ENCODE peak calls at places on chromosomes 2 and 18, in five cellular contexts. A is fibroblast of pulmonary artery, Z is BE2C, F is AG04449, Q is uterus. G is an unnamed sample.

GRCh38 chr2:142008135-142008744 is 122.6 kb downstream of the LRP1B start:
- DNase-seq in A (no peak), Z (no peak), F (no peak), Q (no peak), G (no peak)

GRCh38 chr2:96511851-96512250 is 6.7 kb upstream of the NEURL3 start:
- DNase-seq in A (no peak), Z (no peak), F (no peak), Q (no peak), G (no peak)

GRCh38 chr18:79366177-79367094 is 29.3 kb upstream of the NFATC1 start:
- DNase-seq in A (peak), Z (no peak), F (peak), Q (no peak), G (no peak)

GRCh38 chr2:72863046-72863445 is 24.2 kb upstream of the SPR start:
- DNase-seq in A (no peak), Z (no peak), F (no peak), Q (no peak), G (no peak)

GRCh38 chr2:1613731-1614354 is 130.5 kb downstream of the PXDN start:
- DNase-seq in A (peak), Z (no peak), F (no peak), Q (no peak), G (no peak)

GRCh38 chr18:14124689-14125088 is 7.5 kb downstream of the ZNF519 start:
- DNase-seq in A (no peak), Z (no peak), F (no peak), Q (no peak), G (no peak)

GRCh38 chr2:241601841-241602240 is 35.1 kb downstream of the THAP4 start:
- DNase-seq in A (no peak), Z (no peak), F (no peak), Q (no peak), G (no peak)

GRCh38 chr2:10531874-10532273 is 83.7 kb upstream of the ODC1 start:
- DNase-seq in A (no peak), Z (no peak), F (no peak), Q (no peak), G (no peak)

GRCh38 chr2:26691881-26692813 is at the start of gene KCNK3:
- DNase-seq in A (peak), Z (peak), F (no peak), Q (peak), G (peak)

GRCh38 chr2:6866239-6866745 is 585 bp upstream of the CMPK2 start:
- DNase-seq in A (peak), Z (peak), F (no peak), Q (peak), G (peak)

GRCh38 chr18:63477972-63478371 is 1.2 kb downstream of the SERPINB5 start:
- DNase-seq in A (peak), Z (no peak), F (no peak), Q (no peak), G (no peak)

GRCh38 chr2:196742685-196743084 is 56.8 kb downstream of the GTF3C3 start:
- DNase-seq in A (no peak), Z (no peak), F (no peak), Q (no peak), G (no peak)

GRCh38 chr2:6877402-6878305 is at the start of gene RSAD2:
- DNase-seq in A (peak), Z (no peak), F (no peak), Q (peak), G (peak)

GRCh38 chr2:123720760-123721159 is 304.3 kb upstream of the CNTNAP5 start:
- DNase-seq in A (no peak), Z (peak), F (no peak), Q (no peak), G (no peak)

GRCh38 chr18:34097312-34097711 is 127.4 kb downstream of the NOL4 start:
- DNase-seq in A (peak), Z (no peak), F (no peak), Q (no peak), G (no peak)

GRCh38 chr2:219123356-219124143 is 37.1 kb downstream of the NHEJ1 start:
- DNase-seq in A (no peak), Z (no peak), F (no peak), Q (no peak), G (no peak)

GRCh38 chr18:22267697-22268096 is 98.3 kb downstream of the GATA6 start:
- DNase-seq in A (peak), Z (no peak), F (no peak), Q (no peak), G (no peak)

GRCh38 chr18:59546164-59546563 is 151.1 kb downstream of the CCBE1 start:
- DNase-seq in A (peak), Z (no peak), F (no peak), Q (no peak), G (peak)

DNA sequence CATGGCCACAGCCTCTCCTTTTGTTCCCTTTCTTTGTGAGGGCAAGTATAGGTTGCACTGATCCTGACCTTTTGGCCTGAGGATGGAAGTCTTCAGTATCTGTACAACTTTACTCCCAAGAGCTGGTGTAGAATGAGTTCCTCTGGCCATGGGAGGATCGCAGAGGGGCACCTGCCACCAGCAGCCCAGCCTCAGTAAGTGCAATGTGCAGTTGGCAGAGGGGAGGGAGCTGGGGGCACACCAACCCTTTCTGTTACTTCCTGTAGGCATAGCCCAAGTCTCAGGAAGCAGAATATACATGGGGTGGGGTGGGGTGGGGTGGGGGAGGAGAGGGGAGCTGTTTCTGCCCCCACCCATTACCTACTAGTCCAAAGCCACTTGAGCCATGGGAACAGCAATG is 65.1 kb upstream of the AQP4 start:
- DNase-seq in A (no peak), Z (no peak), F (no peak), Q (no peak), G (no peak)
- TF ChIP-seq CTCF in A (no peak), Z (no peak), F (no peak), Q (no peak), G (no peak)

DNA sequence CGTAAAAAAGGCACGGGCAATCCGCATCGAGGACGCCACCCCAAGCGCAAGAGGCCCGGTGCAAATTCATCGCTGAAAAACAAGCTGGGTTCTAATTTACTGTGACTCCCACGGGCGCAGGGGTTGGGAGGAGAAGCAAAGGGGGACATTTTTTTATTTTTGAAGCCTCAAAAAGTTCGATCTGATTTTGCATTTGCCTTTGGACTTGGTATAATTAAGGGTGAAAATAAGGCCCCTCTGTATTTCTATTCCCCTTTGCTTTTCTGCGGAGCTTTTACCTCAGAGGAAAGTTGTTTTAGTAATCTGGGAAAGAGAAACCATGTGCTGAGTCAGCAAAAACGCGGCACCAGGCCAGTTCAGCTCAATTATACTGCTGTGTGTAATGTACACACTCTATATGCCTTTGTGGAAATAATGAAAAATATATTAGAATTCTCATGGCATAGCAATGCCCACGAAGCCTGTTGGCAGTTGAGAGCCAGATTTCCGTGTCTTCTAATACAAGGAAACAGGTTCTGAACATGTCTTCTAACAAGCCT is 161.8 kb upstream of the SIX2 start:
- DNase-seq in A (peak), Z (no peak), F (no peak), Q (no peak), G (no peak)
- H3K4me3 ChIP-seq in A (no peak), Z (no peak), F (no peak), Q (no peak), G (no peak)

DNA sequence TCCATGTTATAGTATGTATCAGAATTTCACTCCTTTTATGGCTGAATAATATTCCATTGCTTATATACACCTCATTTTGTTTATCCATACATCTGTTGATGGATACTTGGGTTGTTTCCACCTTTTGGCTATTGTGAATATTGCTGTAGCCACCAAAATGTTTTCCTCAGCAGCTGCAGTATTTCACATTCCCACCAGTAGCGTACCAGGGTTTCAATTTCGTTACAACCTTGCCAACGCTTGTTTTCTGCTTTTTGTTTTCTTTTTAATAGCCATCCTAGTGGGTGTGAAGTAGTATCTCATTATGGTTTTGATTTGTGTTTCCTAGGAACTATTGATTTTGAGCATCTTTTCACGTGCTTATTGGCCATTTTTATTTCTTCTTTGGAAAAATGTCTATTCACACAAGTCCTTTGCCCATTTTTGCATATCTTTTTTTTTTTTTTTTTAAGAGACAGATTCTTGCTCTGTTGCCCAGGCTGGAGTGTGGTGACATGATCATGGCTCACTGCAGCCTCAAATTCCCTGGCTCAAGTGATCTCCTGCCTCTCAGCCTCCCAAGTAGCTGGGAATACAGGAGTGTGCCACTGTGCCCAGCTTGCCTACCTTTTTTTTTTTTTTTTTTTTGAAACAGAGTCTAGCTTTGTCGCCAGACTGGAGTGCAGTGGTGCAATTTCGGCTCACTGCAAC is 14.2 kb downstream of the UBXN2A start:
- DNase-seq in A (peak), Z (no peak), F (no peak), Q (no peak), G (peak)
- TF ChIP-seq CTCF in A (peak), Z (no peak), F (no peak), Q (no peak), G (peak)

DNA sequence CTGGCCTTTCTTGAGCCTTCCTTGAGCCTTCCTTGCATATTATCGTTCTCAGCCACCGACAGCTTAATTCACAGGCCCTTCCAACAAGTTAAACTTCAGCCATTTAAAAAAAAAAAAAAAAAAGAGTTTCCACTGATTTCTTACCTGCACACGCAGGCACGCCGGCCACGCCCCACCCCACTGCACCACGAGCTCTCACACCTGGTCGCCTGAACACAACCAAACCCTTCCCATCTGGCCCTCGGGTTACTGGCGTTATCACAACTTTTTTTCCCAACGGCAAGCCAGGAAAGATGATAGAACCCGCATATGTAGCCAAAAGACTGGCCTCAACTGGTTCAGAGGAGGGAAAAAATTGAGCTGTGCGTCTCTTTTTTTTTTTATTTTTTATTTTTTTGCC is 23.2 kb downstream of the BCL11A start:
- DNase-seq in A (no peak), Z (no peak), F (no peak), Q (no peak), G (no peak)
- H3K4me3 ChIP-seq in A (no peak), Z (peak), F (no peak), Q (no peak), G (no peak)

DNA sequence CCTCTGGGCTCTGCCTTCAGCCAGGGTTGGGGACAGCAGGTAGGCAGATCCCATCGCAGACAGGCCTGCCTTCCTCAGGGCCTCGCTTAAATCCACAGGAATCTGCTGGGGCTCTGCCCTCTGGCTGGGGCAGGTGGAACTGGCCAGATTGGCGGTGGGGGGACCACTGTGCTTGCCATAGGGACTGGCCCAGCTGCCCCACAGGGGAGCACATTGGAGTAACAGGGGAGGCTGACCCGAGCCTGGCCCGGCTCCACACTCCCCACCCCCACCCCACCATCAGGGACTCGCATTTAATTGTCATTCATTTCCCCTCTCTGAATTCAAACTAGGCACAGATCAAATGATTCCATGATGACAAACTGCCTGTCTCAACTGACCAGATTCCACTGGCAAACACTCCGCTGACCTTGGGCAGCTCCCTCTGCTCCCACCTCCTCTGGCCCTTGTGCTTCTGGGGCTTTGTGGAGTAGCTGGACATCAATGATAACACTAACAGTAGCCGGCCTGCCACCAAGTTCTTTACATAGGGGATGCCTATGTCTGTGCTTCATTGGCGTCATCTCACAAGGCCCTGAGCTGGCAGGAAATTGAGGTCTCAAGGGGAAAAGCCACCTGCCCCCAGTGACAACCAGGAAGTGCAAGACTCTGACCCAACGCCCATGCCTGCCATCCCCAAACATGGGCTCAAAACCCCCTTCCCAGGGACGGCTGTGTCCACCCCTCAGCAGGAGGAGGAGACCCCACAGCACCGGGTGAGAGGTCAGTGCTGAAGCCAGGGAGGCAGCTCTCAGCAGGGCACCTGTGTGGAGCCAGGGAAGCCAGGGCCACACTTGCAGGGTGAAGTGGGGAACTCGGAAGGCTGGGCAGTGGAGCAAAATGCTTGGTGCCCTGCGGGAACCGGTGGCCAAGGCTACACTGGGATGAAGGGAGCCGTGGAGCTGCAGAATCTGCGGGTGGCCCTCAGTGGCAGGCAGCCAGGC is 2.1 kb upstream of the B3GNT7 start:
- DNase-seq in A (no peak), Z (no peak), F (no peak), Q (no peak), G (peak)
- TF ChIP-seq CTCF in A (peak), Z (peak), F (peak), Q (no peak), G (peak)

GRCh38 chr2:101704816-101705565 is 7.5 kb downstream of the MAP4K4 start:
- DNase-seq in A (peak), Z (no peak), F (no peak), Q (no peak), G (no peak)

GRCh38 chr2:101704046-101704466 is 6.5 kb downstream of the MAP4K4 start:
- DNase-seq in A (peak), Z (no peak), F (peak), Q (peak), G (peak)

GRCh38 chr2:101706121-101706818 is 8.8 kb downstream of the MAP4K4 start:
- DNase-seq in A (no peak), Z (no peak), F (no peak), Q (no peak), G (no peak)

GRCh38 chr2:101710036-101710689 is 12.7 kb downstream of the MAP4K4 start:
- DNase-seq in A (no peak), Z (no peak), F (no peak), Q (no peak), G (no peak)

DNA sequence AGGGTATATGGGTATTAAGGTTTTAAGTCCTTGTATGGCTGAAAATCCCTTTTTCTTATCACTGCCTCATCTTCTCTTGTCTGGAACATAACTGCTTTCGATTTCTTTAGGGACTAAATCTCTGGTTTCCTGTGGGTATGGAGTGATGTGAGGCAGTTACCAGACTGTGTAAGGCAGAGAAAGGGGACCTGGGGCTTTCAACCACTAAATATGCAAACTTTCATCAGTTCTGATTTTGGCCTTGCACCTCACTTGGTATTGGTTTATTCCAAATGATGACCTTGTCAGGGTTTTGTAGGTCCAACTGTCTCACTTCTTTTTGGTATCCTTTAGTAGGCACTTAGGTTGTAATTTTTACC is 9.3 kb downstream of the MAP4K4 start:
- DNase-seq in A (no peak), Z (no peak), F (no peak), Q (no peak), G (peak)
- H3K4me3 ChIP-seq in A (no peak), Z (no peak), F (no peak), Q (no peak), G (no peak)

GRCh38 chr2:152441961-152442360 is 107.0 kb downstream of the FMNL2 start:
- DNase-seq in A (no peak), Z (no peak), F (no peak), Q (no peak), G (peak)
- TF ChIP-seq CTCF in A (no peak), Z (no peak), F (no peak), Q (no peak), G (peak)

G was measured in GM12865.